ENCODE peak calls at places on chromosome 15, in eight cellular contexts. One of them, this sample, is unnamed.

GRCh38 chr15:40930430-40931299 is 1.5 kb downstream of the DLL4 start:
- DNase-seq in type B pancreatic cell: peak
- DNase-seq in A673: no peak
- DNase-seq in T1000: no peak
- DNase-seq in stimulated activated CD4-positive, alpha-beta T cell treated with anti-CD3 and anti-CD28 coated beads, TNF-alpha, amount 100 ng/mL, for 4 hours: no peak
- DNase-seq in NCI-H1092 treated with DMSO at 0.1 percent for 48 hours: peak
- DNase-seq in astrocyte of the spinal cord: no peak
- DNase-seq in brain microvascular endothelial cell: no peak
- DNase-seq in this sample: no peak

GRCh38 chr15:50415752-50416404 is 8.3 kb upstream of the USP8 start:
- DNase-seq in type B pancreatic cell: no peak
- DNase-seq in A673: peak
- DNase-seq in T1000: no peak
- DNase-seq in stimulated activated CD4-positive, alpha-beta T cell treated with anti-CD3 and anti-CD28 coated beads, TNF-alpha, amount 100 ng/mL, for 4 hours: no peak
- DNase-seq in NCI-H1092 treated with DMSO at 0.1 percent for 48 hours: no peak
- DNase-seq in astrocyte of the spinal cord: no peak
- DNase-seq in brain microvascular endothelial cell: peak
- DNase-seq in this sample: no peak

GRCh38 chr15:33985287-33985686 is 17.0 kb downstream of the CHRM5 start:
- DNase-seq in type B pancreatic cell: no peak
- DNase-seq in A673: peak
- DNase-seq in T1000: no peak
- DNase-seq in stimulated activated CD4-positive, alpha-beta T cell treated with anti-CD3 and anti-CD28 coated beads, TNF-alpha, amount 100 ng/mL, for 4 hours: no peak
- DNase-seq in NCI-H1092 treated with DMSO at 0.1 percent for 48 hours: no peak
- DNase-seq in astrocyte of the spinal cord: peak
- DNase-seq in brain microvascular endothelial cell: peak
- DNase-seq in this sample: no peak

GRCh38 chr15:72534522-72534921 is 60.4 kb downstream of the ARIH1 start:
- DNase-seq in type B pancreatic cell: no peak
- DNase-seq in A673: no peak
- DNase-seq in T1000: no peak
- DNase-seq in stimulated activated CD4-positive, alpha-beta T cell treated with anti-CD3 and anti-CD28 coated beads, TNF-alpha, amount 100 ng/mL, for 4 hours: peak
- DNase-seq in NCI-H1092 treated with DMSO at 0.1 percent for 48 hours: no peak
- DNase-seq in astrocyte of the spinal cord: no peak
- DNase-seq in brain microvascular endothelial cell: no peak
- DNase-seq in this sample: no peak

GRCh38 chr15:30990451-30991300 is 752 bp downstream of the MTMR10 start:
- DNase-seq in type B pancreatic cell: no peak
- DNase-seq in A673: peak
- DNase-seq in T1000: peak
- DNase-seq in stimulated activated CD4-positive, alpha-beta T cell treated with anti-CD3 and anti-CD28 coated beads, TNF-alpha, amount 100 ng/mL, for 4 hours: no peak
- DNase-seq in NCI-H1092 treated with DMSO at 0.1 percent for 48 hours: no peak
- DNase-seq in astrocyte of the spinal cord: peak
- DNase-seq in brain microvascular endothelial cell: no peak
- DNase-seq in this sample: no peak

GRCh38 chr15:77603616-77604406 is 28.9 kb downstream of the LINGO1 start:
- DNase-seq in type B pancreatic cell: no peak
- DNase-seq in A673: no peak
- DNase-seq in T1000: no peak
- DNase-seq in stimulated activated CD4-positive, alpha-beta T cell treated with anti-CD3 and anti-CD28 coated beads, TNF-alpha, amount 100 ng/mL, for 4 hours: no peak
- DNase-seq in NCI-H1092 treated with DMSO at 0.1 percent for 48 hours: peak
- DNase-seq in astrocyte of the spinal cord: no peak
- DNase-seq in brain microvascular endothelial cell: no peak
- DNase-seq in this sample: no peak

GRCh38 chr15:41502787-41503668 is 9.4 kb downstream of the ITPKA start:
- DNase-seq in type B pancreatic cell: no peak
- DNase-seq in A673: no peak
- DNase-seq in T1000: no peak
- DNase-seq in stimulated activated CD4-positive, alpha-beta T cell treated with anti-CD3 and anti-CD28 coated beads, TNF-alpha, amount 100 ng/mL, for 4 hours: no peak
- DNase-seq in NCI-H1092 treated with DMSO at 0.1 percent for 48 hours: no peak
- DNase-seq in astrocyte of the spinal cord: no peak
- DNase-seq in brain microvascular endothelial cell: no peak
- DNase-seq in this sample: no peak

GRCh38 chr15:52060511-52060910 is 41.5 kb downstream of the MAPK6 start:
- DNase-seq in type B pancreatic cell: no peak
- DNase-seq in A673: no peak
- DNase-seq in T1000: no peak
- DNase-seq in stimulated activated CD4-positive, alpha-beta T cell treated with anti-CD3 and anti-CD28 coated beads, TNF-alpha, amount 100 ng/mL, for 4 hours: no peak
- DNase-seq in NCI-H1092 treated with DMSO at 0.1 percent for 48 hours: no peak
- DNase-seq in astrocyte of the spinal cord: no peak
- DNase-seq in brain microvascular endothelial cell: no peak
- DNase-seq in this sample: no peak

This sample was measured in ureter.